ENCODE peak calls at places on chromosomes 13 and 19, in nine cellular contexts. O is astrocyte of the cerebellum; T is lower lobe of right lung; L is adrenal gland; I is GM13977; U is RWPE1; Q is colonic mucosa; P is fibroblast of lung; X is CD8-positive, alpha-beta T cell. V is an unnamed sample.

GRCh38 chr19:3359850-3360493 is 6.4 kb upstream of the NFIC start:
- DNase-seq in Q (no peak), P (no peak), I (peak; percentile 89), U (no peak), O (no peak), T (no peak), L (peak; percentile 13), X (no peak), V (no peak)

GRCh38 chr19:32178401-32178800 is 167.0 kb upstream of the ZNF507 start:
- DNase-seq in P (no peak), T (no peak), Q (no peak), U (no peak), L (no peak), I (no peak), O (no peak), X (no peak), V (no peak)

GRCh38 chr19:35509018-35509652 is 4.3 kb downstream of the DMKN start:
- DNase-seq in O (no peak), T (peak; percentile 84), U (peak; percentile 82), X (no peak), L (no peak), P (no peak), Q (peak; percentile 67), I (peak; percentile 86), V (peak; percentile 35)

GRCh38 chr19:1016647-1017114 is 4.2 kb downstream of the TMEM259 start:
- DNase-seq in O (no peak), L (peak; percentile 59), P (peak; percentile 59), T (no peak), U (no peak), X (no peak), I (no peak), Q (peak; percentile 52), V (no peak)

GRCh38 chr19:33100894-33101644 is 20.1 kb downstream of the GPATCH1 start:
- DNase-seq in Q (peak; percentile 84), T (no peak), X (no peak), O (no peak), U (no peak), P (no peak), I (no peak), L (no peak), V (no peak)

GRCh38 chr19:19615086-19615485 is 3.4 kb downstream of the PBX4 start:
- DNase-seq in U (no peak), Q (no peak), T (no peak), O (no peak), X (no peak), I (no peak), L (no peak), P (no peak), V (no peak)

GRCh38 chr19:9972103-9972502 is 35.8 kb upstream of the OLFM2 start:
- DNase-seq in O (no peak), P (no peak), I (no peak), U (no peak), T (no peak), L (no peak), X (no peak), Q (no peak), V (no peak)

GRCh38 chr13:31056650-31057275 is 104.9 kb downstream of the HSPH1 start:
- DNase-seq in Q (no peak), P (peak; percentile 47), L (no peak), T (no peak), X (no peak), O (no peak), I (no peak), U (no peak), V (no peak)

GRCh38 chr19:40233811-40234389 is 7.4 kb upstream of the CCNP start:
- DNase-seq in P (no peak), X (no peak), U (no peak), I (no peak), T (no peak), O (no peak), Q (no peak), L (no peak), V (no peak)

GRCh38 chr19:42111811-42112210 is 20.4 kb downstream of the POU2F2 start:
- DNase-seq in O (no peak), P (no peak), T (no peak), U (peak; percentile 41), X (no peak), L (no peak), Q (no peak), I (no peak), V (no peak)

GRCh38 chr13:112587767-112588489 is at the start of gene TUBGCP3:
- DNase-seq in I (peak; percentile 94), P (peak; percentile 84), O (peak; percentile 45), X (peak; percentile 51), L (peak; percentile 88), U (peak; percentile 86), Q (peak; percentile 81), T (peak; percentile 93), V (peak; percentile 66)

GRCh38 chr13:112586334-112586733 is 1.6 kb downstream of the TUBGCP3 start:
- DNase-seq in U (no peak), Q (no peak), P (no peak), L (no peak), X (no peak), I (peak; percentile 49), O (no peak), T (no peak), V (no peak)

GRCh38 chr13:112588490-112589297 is 741 bp upstream of the TUBGCP3 start:
- DNase-seq in O (no peak), I (no peak), T (no peak), L (no peak), P (peak; percentile 21), U (no peak), Q (no peak), X (no peak), V (no peak)

GRCh38 chr13:112583592-112584277 is 4.2 kb downstream of the TUBGCP3 start:
- DNase-seq in I (peak; percentile 51), P (no peak), T (no peak), X (no peak), Q (peak; percentile 43), O (no peak), U (no peak), L (peak; percentile 52), V (peak; percentile 59)

GRCh38 chr13:112587359-112587766 is 590 bp downstream of the TUBGCP3 start:
- DNase-seq in T (peak; percentile 89), P (peak; percentile 85), Q (peak; percentile 87), I (peak; percentile 88), U (peak; percentile 92), L (peak; percentile 92), O (peak; percentile 31), X (peak; percentile 9), V (no peak)
- TF ChIP-seq CTCF in T (peak; percentile 24), P (no peak), Q (no peak), I (peak; percentile 36), U (no peak), L (no peak), O (no peak), X (no peak), V (peak; percentile 28)

DNA sequence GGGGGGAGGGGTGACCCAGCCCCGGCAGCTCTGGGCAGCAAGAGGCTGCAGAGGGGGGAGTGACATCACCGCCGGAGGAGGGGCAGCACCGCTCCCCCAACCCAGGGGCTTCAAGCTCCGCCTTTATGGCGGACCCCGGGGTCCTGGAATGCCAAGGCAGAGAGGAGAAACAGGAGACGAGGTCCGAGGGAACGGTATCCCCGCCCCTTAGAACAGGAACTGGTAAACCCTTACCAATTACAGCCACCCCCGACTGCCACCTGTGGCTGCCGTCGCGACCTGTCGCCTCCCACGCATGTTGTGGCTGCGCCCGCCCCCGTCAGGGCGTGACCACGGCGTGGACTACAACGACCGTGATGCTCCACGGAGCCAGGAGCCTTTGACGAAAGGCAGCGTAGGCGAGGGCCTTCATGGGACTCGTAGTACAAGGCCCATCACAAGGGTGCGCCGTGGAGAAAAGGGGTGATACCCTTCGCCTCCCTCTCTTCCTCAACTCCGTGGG is 4.1 kb upstream of the KCNC3 start:
- DNase-seq in L (peak; percentile 81), Q (peak; percentile 84), T (peak; percentile 98), P (peak; percentile 84), X (peak; percentile 71), U (peak; percentile 86), O (peak; percentile 51), I (peak; percentile 91), V (peak; percentile 97)
- TF ChIP-seq CTCF in L (no peak), Q (no peak), T (no peak), P (no peak), X (no peak), U (no peak), O (no peak), I (peak; percentile 13), V (no peak)

GRCh38 chr13:33761744-33762143 is 56.2 kb upstream of the RFC3 start:
- DNase-seq in U (peak; percentile 8), T (no peak), Q (no peak), O (peak; percentile 20), P (no peak), X (no peak), I (no peak), L (peak; percentile 51), V (no peak)
- TF ChIP-seq CTCF in U (no peak), T (no peak), Q (no peak), O (peak; percentile 34), P (no peak), X (no peak), I (no peak), L (peak; percentile 14), V (no peak)

GRCh38 chr13:23715092-23715761 is 145.0 kb downstream of the TNFRSF19 start:
- DNase-seq in I (no peak), L (no peak), Q (no peak), T (no peak), O (no peak), U (no peak), P (no peak), X (no peak), V (no peak)
- TF ChIP-seq CTCF in I (no peak), L (no peak), Q (no peak), T (no peak), O (no peak), U (no peak), P (no peak), X (no peak), V (no peak)

GRCh38 chr13:35157143-35157755 is 215.2 kb downstream of the NBEA start:
- DNase-seq in O (peak; percentile 53), P (peak; percentile 72), I (peak; percentile 38), Q (peak; percentile 47), U (peak; percentile 38), L (no peak), X (no peak), T (no peak), V (peak; percentile 29)
- TF ChIP-seq CTCF in O (peak; percentile 55), P (peak; percentile 69), I (peak; percentile 50), Q (peak; percentile 54), U (peak; percentile 75), L (peak; percentile 81), X (peak; percentile 49), T (peak; percentile 61), V (peak; percentile 52)

DNA sequence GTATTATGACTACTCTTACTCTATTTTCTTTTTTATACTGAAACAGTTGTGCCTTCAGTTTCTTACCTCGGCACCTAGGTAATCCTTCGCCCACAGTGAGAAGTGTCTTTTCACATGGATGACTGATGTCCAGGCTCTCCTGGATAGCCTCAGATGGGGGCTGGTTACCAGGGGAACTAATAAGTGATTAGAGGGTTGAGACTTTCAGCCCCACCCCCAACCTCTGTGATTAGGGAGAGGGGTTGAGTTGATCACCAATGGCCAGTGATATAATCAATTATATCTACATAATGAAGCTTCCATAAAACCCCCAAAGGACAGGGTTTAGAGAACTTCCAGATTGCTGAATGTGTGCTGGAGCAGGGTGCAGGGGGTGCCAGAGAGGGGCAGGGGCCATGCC is 43.0 kb upstream of the GPR183 start:
- DNase-seq in T (no peak), P (no peak), O (no peak), U (no peak), L (no peak), X (no peak), I (no peak), Q (no peak), V (no peak)
- TF ChIP-seq CTCF in T (no peak), P (no peak), O (no peak), U (no peak), L (no peak), X (no peak), I (no peak), Q (no peak), V (no peak)

GRCh38 chr19:55179570-55180484 is at the start of gene SYT5:
- DNase-seq in O (no peak), L (peak; percentile 44), Q (peak; percentile 62), X (peak; percentile 45), P (no peak), T (no peak), I (peak; percentile 86), U (peak; percentile 75), V (no peak)
- TF ChIP-seq CTCF in O (no peak), L (no peak), Q (no peak), X (no peak), P (no peak), T (no peak), I (no peak), U (no peak), V (no peak)